ENCODE peak calls at places on chromosome 2, in nine cellular contexts. One of them, this sample, is unnamed.

GRCh38 chr2:144083211-144083610 is 436.7 kb downstream of the ZEB2 start:
- DNase-seq in naive thymus-derived CD8-positive, alpha-beta T cell: no peak
- DNase-seq in T-helper 22 cell: no peak
- DNase-seq in T-helper 1 cell: no peak
- DNase-seq in C1 segment of cervical spinal cord: no peak
- DNase-seq in naive thymus-derived CD4-positive, alpha-beta T cell: no peak
- DNase-seq in stimulated activated naive CD8-positive, alpha-beta T cell treated with anti-CD3 and anti-CD28 coated beads, Interleukin-15, Interleukin-2, amounts not matched to agents 100 U/mL and 50 U/mL, for 24 hours: no peak
- DNase-seq in Right ventricle myocardium superior: no peak
- DNase-seq in psoas muscle: no peak
- DNase-seq in this sample: peak; percentile 71

GRCh38 chr2:12577086-12577485 is 139.7 kb upstream of the TRIB2 start:
- DNase-seq in psoas muscle: no peak
- DNase-seq in stimulated activated naive CD8-positive, alpha-beta T cell treated with anti-CD3 and anti-CD28 coated beads, Interleukin-15, Interleukin-2, amounts not matched to agents 100 U/mL and 50 U/mL, for 24 hours: no peak
- DNase-seq in T-helper 22 cell: no peak
- DNase-seq in naive thymus-derived CD4-positive, alpha-beta T cell: no peak
- DNase-seq in T-helper 1 cell: no peak
- DNase-seq in C1 segment of cervical spinal cord: no peak
- DNase-seq in naive thymus-derived CD8-positive, alpha-beta T cell: no peak
- DNase-seq in Right ventricle myocardium superior: no peak
- DNase-seq in this sample: no peak

GRCh38 chr2:30301551-30301950 is 70.2 kb downstream of the LBH start:
- DNase-seq in Right ventricle myocardium superior: no peak
- DNase-seq in stimulated activated naive CD8-positive, alpha-beta T cell treated with anti-CD3 and anti-CD28 coated beads, Interleukin-15, Interleukin-2, amounts not matched to agents 100 U/mL and 50 U/mL, for 24 hours: no peak
- DNase-seq in T-helper 22 cell: no peak
- DNase-seq in naive thymus-derived CD4-positive, alpha-beta T cell: no peak
- DNase-seq in psoas muscle: no peak
- DNase-seq in C1 segment of cervical spinal cord: no peak
- DNase-seq in T-helper 1 cell: no peak
- DNase-seq in naive thymus-derived CD8-positive, alpha-beta T cell: no peak
- DNase-seq in this sample: peak; percentile 20

GRCh38 chr2:169452080-169452479 is 27.2 kb upstream of the BBS5 start:
- DNase-seq in stimulated activated naive CD8-positive, alpha-beta T cell treated with anti-CD3 and anti-CD28 coated beads, Interleukin-15, Interleukin-2, amounts not matched to agents 100 U/mL and 50 U/mL, for 24 hours: no peak
- DNase-seq in Right ventricle myocardium superior: no peak
- DNase-seq in psoas muscle: no peak
- DNase-seq in naive thymus-derived CD8-positive, alpha-beta T cell: no peak
- DNase-seq in T-helper 1 cell: no peak
- DNase-seq in T-helper 22 cell: no peak
- DNase-seq in C1 segment of cervical spinal cord: no peak
- DNase-seq in naive thymus-derived CD4-positive, alpha-beta T cell: no peak
- DNase-seq in this sample: peak; percentile 41

GRCh38 chr2:207412787-207413310 is 116.9 kb upstream of the CREB1 start:
- DNase-seq in psoas muscle: no peak
- DNase-seq in naive thymus-derived CD8-positive, alpha-beta T cell: no peak
- DNase-seq in stimulated activated naive CD8-positive, alpha-beta T cell treated with anti-CD3 and anti-CD28 coated beads, Interleukin-15, Interleukin-2, amounts not matched to agents 100 U/mL and 50 U/mL, for 24 hours: no peak
- DNase-seq in T-helper 22 cell: no peak
- DNase-seq in C1 segment of cervical spinal cord: no peak
- DNase-seq in naive thymus-derived CD4-positive, alpha-beta T cell: no peak
- DNase-seq in T-helper 1 cell: no peak
- DNase-seq in Right ventricle myocardium superior: no peak
- DNase-seq in this sample: no peak

GRCh38 chr2:219633276-219634065 is 6.0 kb downstream of the SLC4A3 start:
- DNase-seq in T-helper 22 cell: no peak
- DNase-seq in C1 segment of cervical spinal cord: no peak
- DNase-seq in naive thymus-derived CD4-positive, alpha-beta T cell: no peak
- DNase-seq in T-helper 1 cell: no peak
- DNase-seq in Right ventricle myocardium superior: no peak
- DNase-seq in naive thymus-derived CD8-positive, alpha-beta T cell: peak; percentile 8
- DNase-seq in stimulated activated naive CD8-positive, alpha-beta T cell treated with anti-CD3 and anti-CD28 coated beads, Interleukin-15, Interleukin-2, amounts not matched to agents 100 U/mL and 50 U/mL, for 24 hours: no peak
- DNase-seq in psoas muscle: no peak
- DNase-seq in this sample: no peak

GRCh38 chr2:128405981-128406601 is 87.4 kb upstream of the HS6ST1 start:
- DNase-seq in T-helper 1 cell: no peak
- DNase-seq in naive thymus-derived CD8-positive, alpha-beta T cell: no peak
- DNase-seq in psoas muscle: peak; percentile 8
- DNase-seq in T-helper 22 cell: no peak
- DNase-seq in Right ventricle myocardium superior: no peak
- DNase-seq in naive thymus-derived CD4-positive, alpha-beta T cell: peak; percentile 11
- DNase-seq in C1 segment of cervical spinal cord: no peak
- DNase-seq in stimulated activated naive CD8-positive, alpha-beta T cell treated with anti-CD3 and anti-CD28 coated beads, Interleukin-15, Interleukin-2, amounts not matched to agents 100 U/mL and 50 U/mL, for 24 hours: no peak
- DNase-seq in this sample: no peak

GRCh38 chr2:42324244-42324643 is 36.8 kb downstream of the COX7A2L start:
- DNase-seq in T-helper 1 cell: no peak
- DNase-seq in stimulated activated naive CD8-positive, alpha-beta T cell treated with anti-CD3 and anti-CD28 coated beads, Interleukin-15, Interleukin-2, amounts not matched to agents 100 U/mL and 50 U/mL, for 24 hours: no peak
- DNase-seq in T-helper 22 cell: no peak
- DNase-seq in naive thymus-derived CD8-positive, alpha-beta T cell: no peak
- DNase-seq in naive thymus-derived CD4-positive, alpha-beta T cell: no peak
- DNase-seq in psoas muscle: no peak
- DNase-seq in C1 segment of cervical spinal cord: no peak
- DNase-seq in Right ventricle myocardium superior: no peak
- DNase-seq in this sample: no peak

GRCh38 chr2:40341198-40341597 is 110.7 kb downstream of the SLC8A1 start:
- DNase-seq in T-helper 1 cell: no peak
- DNase-seq in naive thymus-derived CD4-positive, alpha-beta T cell: no peak
- DNase-seq in C1 segment of cervical spinal cord: no peak
- DNase-seq in psoas muscle: no peak
- DNase-seq in naive thymus-derived CD8-positive, alpha-beta T cell: no peak
- DNase-seq in stimulated activated naive CD8-positive, alpha-beta T cell treated with anti-CD3 and anti-CD28 coated beads, Interleukin-15, Interleukin-2, amounts not matched to agents 100 U/mL and 50 U/mL, for 24 hours: no peak
- DNase-seq in Right ventricle myocardium superior: no peak
- DNase-seq in T-helper 22 cell: no peak
- DNase-seq in this sample: peak; percentile 40

GRCh38 chr2:168192839-168193616 is 54.4 kb downstream of the STK39 start:
- DNase-seq in naive thymus-derived CD8-positive, alpha-beta T cell: peak; percentile 41
- DNase-seq in stimulated activated naive CD8-positive, alpha-beta T cell treated with anti-CD3 and anti-CD28 coated beads, Interleukin-15, Interleukin-2, amounts not matched to agents 100 U/mL and 50 U/mL, for 24 hours: peak; percentile 28
- DNase-seq in psoas muscle: no peak
- DNase-seq in T-helper 22 cell: peak; percentile 21
- DNase-seq in Right ventricle myocardium superior: no peak
- DNase-seq in T-helper 1 cell: peak; percentile 27
- DNase-seq in C1 segment of cervical spinal cord: no peak
- DNase-seq in naive thymus-derived CD4-positive, alpha-beta T cell: no peak
- DNase-seq in this sample: no peak

GRCh38 chr2:188969236-188970032 is 4.7 kb upstream of the COL3A1 start:
- DNase-seq in naive thymus-derived CD8-positive, alpha-beta T cell: no peak
- DNase-seq in stimulated activated naive CD8-positive, alpha-beta T cell treated with anti-CD3 and anti-CD28 coated beads, Interleukin-15, Interleukin-2, amounts not matched to agents 100 U/mL and 50 U/mL, for 24 hours: no peak
- DNase-seq in C1 segment of cervical spinal cord: no peak
- DNase-seq in T-helper 1 cell: no peak
- DNase-seq in Right ventricle myocardium superior: no peak
- DNase-seq in T-helper 22 cell: no peak
- DNase-seq in psoas muscle: no peak
- DNase-seq in naive thymus-derived CD4-positive, alpha-beta T cell: no peak
- DNase-seq in this sample: peak; percentile 85

GRCh38 chr2:15932394-15933183 is 7.8 kb upstream of the MYCN start:
- DNase-seq in T-helper 22 cell: no peak
- DNase-seq in naive thymus-derived CD4-positive, alpha-beta T cell: no peak
- DNase-seq in Right ventricle myocardium superior: no peak
- DNase-seq in T-helper 1 cell: no peak
- DNase-seq in stimulated activated naive CD8-positive, alpha-beta T cell treated with anti-CD3 and anti-CD28 coated beads, Interleukin-15, Interleukin-2, amounts not matched to agents 100 U/mL and 50 U/mL, for 24 hours: no peak
- DNase-seq in psoas muscle: no peak
- DNase-seq in naive thymus-derived CD8-positive, alpha-beta T cell: no peak
- DNase-seq in C1 segment of cervical spinal cord: no peak
- DNase-seq in this sample: no peak